ENCODE peak calls at places on chromosomes 12 and 14, in eight cellular contexts. E is AG04450, A is fibroblast of lung, C is neural progenitor cell, N is stomach, M is fibroblast of villous mesenchyme, P is GM13976, V is IMR-90. U is an unnamed sample.

GRCh38 chr14:77303417-77304156 is 17.1 kb downstream of the POMT2 start:
- DNase-seq in E (peak; percentile 77), V (peak; percentile 97), P (no peak), C (no peak), M (peak; percentile 97), N (no peak), A (peak; percentile 98), U (no peak)

GRCh38 chr12:13350381-13350780 is 153.9 kb downstream of the EMP1 start:
- DNase-seq in V (no peak), P (no peak), C (no peak), M (no peak), E (no peak), A (no peak), N (no peak), U (no peak)

GRCh38 chr14:39050389-39050788 is 52.6 kb downstream of the SEC23A start:
- DNase-seq in N (no peak), C (no peak), P (peak; percentile 18), A (peak; percentile 85), V (peak; percentile 85), M (peak; percentile 71), E (peak; percentile 10), U (no peak)

GRCh38 chr12:121189061-121189886 is 20.7 kb upstream of the P2RX4 start:
- DNase-seq in N (no peak), C (no peak), E (no peak), A (no peak), V (no peak), P (no peak), M (no peak), U (no peak)

GRCh38 chr14:100890044-100890443 is 13.5 kb downstream of the RTL1 start:
- DNase-seq in N (peak; percentile 17), P (no peak), V (no peak), A (no peak), E (no peak), M (no peak), C (no peak), U (no peak)

GRCh38 chr14:70792939-70793338 is 16.4 kb downstream of the MAP3K9 start:
- DNase-seq in M (no peak), E (no peak), C (no peak), V (no peak), A (no peak), P (no peak), N (no peak), U (no peak)

GRCh38 chr14:91229743-91230200 is 14.7 kb downstream of the GPR68 start:
- DNase-seq in V (peak; percentile 61), E (no peak), M (peak; percentile 38), A (peak; percentile 94), N (no peak), P (peak; percentile 78), C (no peak), U (no peak)

GRCh38 chr14:29926701-29927595 is 699 bp downstream of the PRKD1 start:
- DNase-seq in P (peak; percentile 40), V (peak; percentile 43), A (peak; percentile 54), M (peak; percentile 33), C (peak; percentile 69), N (peak; percentile 67), E (no peak), U (peak; percentile 76)

GRCh38 chr12:110282956-110283817 is 2.1 kb downstream of the ATP2A2 start:
- DNase-seq in M (no peak), V (no peak), N (no peak), C (no peak), A (no peak), P (no peak), E (no peak), U (no peak)

GRCh38 chr12:37546206-37546605 is 770.4 kb upstream of the ALG10B start:
- DNase-seq in A (no peak), N (no peak), C (no peak), P (no peak), V (no peak), E (no peak), M (no peak), U (no peak)

GRCh38 chr12:37543966-37544668 is 772.5 kb upstream of the ALG10B start:
- DNase-seq in M (no peak), P (no peak), N (no peak), E (no peak), C (no peak), A (no peak), V (no peak), U (no peak)

GRCh38 chr12:37541356-37541755 is 775.2 kb upstream of the ALG10B start:
- DNase-seq in N (no peak), V (no peak), C (no peak), A (no peak), P (no peak), M (no peak), E (no peak), U (no peak)

GRCh38 chr12:37545759-37546158 is 770.8 kb upstream of the ALG10B start:
- DNase-seq in P (no peak), V (no peak), M (no peak), A (no peak), E (no peak), C (no peak), N (no peak), U (no peak)

DNA sequence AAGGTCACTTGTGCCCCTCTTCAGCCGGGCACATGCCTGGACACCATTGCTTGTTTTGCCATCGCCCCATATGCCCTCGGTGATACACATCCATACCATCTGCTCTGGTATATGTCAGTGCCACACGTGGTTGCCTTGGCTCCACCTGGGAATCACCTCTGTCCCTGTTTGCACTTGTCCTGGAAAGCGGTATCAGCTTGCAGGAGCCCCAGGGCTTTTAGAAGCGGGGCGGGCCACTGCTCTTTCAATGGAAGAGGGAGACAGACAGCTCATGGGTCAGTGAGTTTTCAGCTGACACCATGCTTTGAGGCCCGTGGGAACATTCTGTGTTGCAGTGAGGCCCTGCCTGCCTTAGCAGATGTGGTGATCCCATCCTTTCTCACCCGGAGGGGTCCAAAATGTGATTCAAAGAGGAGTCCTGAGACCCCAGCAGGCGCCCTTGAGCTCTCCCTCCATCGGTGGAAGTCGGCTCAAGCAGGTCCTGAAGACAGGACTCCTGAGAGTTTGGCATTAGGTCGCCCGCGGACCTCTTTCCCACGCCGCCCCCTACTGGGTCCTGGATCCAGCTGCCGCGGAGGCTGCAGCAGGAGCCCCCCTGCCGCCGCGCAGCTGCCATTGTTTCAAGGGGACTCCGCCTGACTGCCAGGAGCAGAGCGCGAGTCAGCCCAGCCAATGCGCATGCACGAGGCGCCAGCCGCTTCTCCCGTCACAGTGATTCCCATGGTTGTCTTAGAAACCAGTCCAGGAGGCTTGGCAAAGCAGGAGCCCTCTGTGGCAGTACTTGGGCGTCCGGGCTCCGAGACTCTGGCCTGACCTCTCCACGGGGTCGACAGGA is 773.2 kb upstream of the ALG10B start:
- DNase-seq in C (no peak), A (no peak), E (no peak), M (no peak), N (no peak), V (no peak), P (no peak), U (no peak)
- TF ChIP-seq CTCF in C (no peak), A (no peak), E (no peak), M (no peak), N (no peak), V (no peak), P (no peak), U (no peak)

GRCh38 chr14:102085503-102085902 is 1.3 kb downstream of the HSP90AA1 start:
- DNase-seq in V (no peak), C (no peak), A (no peak), M (no peak), E (no peak), N (no peak), P (no peak), U (no peak)

GRCh38 chr14:102087762-102088011 is 843 bp upstream of the HSP90AA1 start:
- DNase-seq in P (no peak), E (no peak), M (no peak), N (no peak), A (no peak), V (no peak), C (no peak), U (no peak)

GRCh38 chr14:102086346-102086971 is 385 bp downstream of the HSP90AA1 start:
- DNase-seq in N (peak; percentile 55), C (no peak), P (peak; percentile 71), A (peak; percentile 66), E (peak; percentile 29), V (peak; percentile 68), M (peak; percentile 82), U (no peak)

GRCh38 chr14:102088012-102088792 is 1.4 kb upstream of the HSP90AA1 start:
- DNase-seq in C (peak; percentile 48), V (no peak), N (peak; percentile 51), P (peak; percentile 67), E (no peak), M (peak; percentile 62), A (no peak), U (no peak)

GRCh38 chr14:102086972-102087761 is at the start of gene HSP90AA1:
- DNase-seq in E (peak; percentile 62), N (peak; percentile 95), P (peak; percentile 97), M (peak; percentile 90), A (peak; percentile 85), V (peak; percentile 88), C (peak; percentile 98), U (peak; percentile 97)
- TF ChIP-seq CTCF in E (peak; percentile 28), N (no peak), P (no peak), M (peak; percentile 20), A (no peak), V (peak; percentile 14), C (no peak), U (no peak)

DNA sequence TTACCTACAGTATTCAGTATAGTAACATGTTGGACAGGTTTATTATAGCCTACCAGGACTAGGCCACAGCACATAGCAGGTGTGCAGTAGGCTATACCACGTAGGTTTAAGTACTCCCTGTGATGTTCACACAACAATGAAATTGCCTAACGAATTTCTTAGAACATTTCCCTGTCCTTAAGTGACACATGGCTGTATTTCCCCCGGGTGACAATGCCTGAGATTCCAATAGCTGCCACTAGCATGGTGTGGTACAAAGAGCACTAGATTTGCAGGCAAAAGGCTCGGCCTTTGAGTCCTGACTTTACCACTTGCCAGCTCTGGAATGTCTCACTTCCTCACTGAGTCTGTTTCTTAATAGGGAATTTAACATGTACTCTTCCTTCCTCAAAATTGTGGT is 19.7 kb downstream of the PTPN21 start:
- DNase-seq in C (peak; percentile 46), M (no peak), N (no peak), E (no peak), V (no peak), P (no peak), A (no peak), U (no peak)
- TF ChIP-seq CTCF in C (peak; percentile 27), M (no peak), N (no peak), E (no peak), V (no peak), P (no peak), A (no peak), U (peak; percentile 48)

GRCh38 chr12:115357681-115358080 is 673.7 kb upstream of the TBX3 start:
- DNase-seq in C (no peak), E (no peak), N (no peak), P (no peak), V (no peak), M (no peak), A (no peak), U (no peak)

DNA sequence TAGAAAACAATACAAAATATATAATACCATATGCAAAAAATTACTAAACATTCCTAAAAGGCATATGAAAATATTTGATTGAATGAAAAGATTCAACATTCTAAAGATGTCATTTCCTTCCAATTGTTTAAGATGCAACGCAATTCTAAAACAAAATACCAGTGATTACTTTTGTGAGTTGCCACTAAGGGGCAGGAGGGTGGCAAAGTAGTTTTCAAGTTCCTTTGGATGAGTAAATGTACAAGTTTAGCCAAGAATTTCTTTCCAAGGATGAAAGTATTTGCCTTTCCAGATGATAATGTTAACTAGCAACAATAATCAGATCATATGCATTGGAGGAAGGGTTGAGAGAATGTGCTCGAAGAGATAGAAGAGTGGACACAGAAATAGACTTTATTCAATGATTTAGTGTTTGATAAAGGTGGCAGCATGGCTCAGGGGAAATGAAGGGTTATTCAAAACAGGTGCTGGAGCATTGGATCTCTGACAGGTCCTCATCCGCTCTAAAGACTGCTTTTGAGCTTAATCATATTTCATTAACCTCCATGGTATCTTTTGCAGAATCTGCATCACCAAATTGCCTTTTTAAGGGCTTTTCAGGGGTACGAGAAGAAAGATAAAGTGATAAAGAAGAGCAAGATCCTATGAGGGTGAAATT is 678.5 kb upstream of the TBX3 start:
- DNase-seq in E (no peak), C (no peak), V (peak; percentile 28), M (no peak), N (no peak), P (no peak), A (peak; percentile 23), U (no peak)
- TF ChIP-seq CTCF in E (peak; percentile 23), C (no peak), V (peak; percentile 28), M (no peak), N (no peak), P (no peak), A (peak; percentile 15), U (no peak)